ENCODE peak calls at places on chromosome 7, in nine cellular contexts. S is transverse colon, R is body of pancreas, C is K562, Y is HCT116, I is ovary, Z is endothelial cell of umbilical vein, N is stomach, P is IMR-90. U is an unnamed sample.
A peak's percentile ranks its signal among the peaks of the same experiment; 100 is the strongest.

GRCh38 chr7:157297071-157297638 is 39.6 kb upstream of the DNAJB6 start:
- DNase-seq in Z (no peak), R (no peak), Y (no peak), S (no peak), I (no peak), P (no peak), C (no peak), N (no peak), U (no peak)

GRCh38 chr7:50739744-50740455 is 42.8 kb downstream of the GRB10 start:
- DNase-seq in I (no peak), R (no peak), P (no peak), Z (peak; percentile 46), S (no peak), N (no peak), Y (no peak), C (no peak), U (no peak)

GRCh38 chr7:123054357-123055133 is 59.0 kb upstream of the TAS2R16 start:
- DNase-seq in S (no peak), R (peak; percentile 30), N (peak; percentile 29), I (no peak), C (no peak), P (no peak), Z (peak; percentile 55), Y (peak; percentile 13), U (no peak)

GRCh38 chr7:74579800-74580685 is 77.5 kb upstream of the GTF2I start:
- DNase-seq in P (peak; percentile 36), C (no peak), S (peak; percentile 85), Y (no peak), Z (no peak), I (peak; percentile 38), R (peak; percentile 80), N (peak; percentile 83), U (no peak)

GRCh38 chr7:150322833-150323681 is at the start of the genes ACTR3C and LRRC61:
- DNase-seq in Z (no peak), R (peak; percentile 78), P (no peak), C (peak; percentile 89), N (peak; percentile 75), S (peak; percentile 77), Y (no peak), I (peak; percentile 77), U (no peak)

GRCh38 chr7:112495820-112496462 is 15.2 kb downstream of the LSMEM1 start:
- DNase-seq in P (peak; percentile 64), N (peak; percentile 67), R (peak; percentile 78), I (peak; percentile 30), Z (peak; percentile 75), S (peak; percentile 61), C (peak; percentile 53), Y (peak; percentile 65), U (peak; percentile 19)

GRCh38 chr7:133436014-133436428 is 183.1 kb downstream of the EXOC4 start:
- DNase-seq in P (peak; percentile 79), R (peak; percentile 7), Y (no peak), Z (peak; percentile 83), N (no peak), I (no peak), C (no peak), S (no peak), U (no peak)

GRCh38 chr7:73823873-73824597 is 6.8 kb upstream of the CLDN4 start:
- DNase-seq in R (no peak), I (no peak), Z (no peak), C (no peak), N (no peak), S (peak; percentile 6), Y (no peak), P (no peak), U (no peak)

GRCh38 chr7:96285579-96285978 is 36.3 kb downstream of the SLC25A13 start:
- DNase-seq in I (no peak), Z (peak; percentile 16), Y (no peak), P (peak; percentile 37), R (no peak), C (no peak), S (no peak), N (no peak), U (no peak)

GRCh38 chr7:22061781-22062180 is 116.1 kb upstream of the CDCA7L start:
- DNase-seq in P (no peak), Z (no peak), S (no peak), I (no peak), C (no peak), Y (no peak), N (no peak), R (no peak), U (no peak)

GRCh38 chr7:101882595-101883564 is 65.5 kb downstream of the CUX1 start:
- DNase-seq in S (peak; percentile 85), Z (peak; percentile 98), Y (peak; percentile 98), N (peak; percentile 88), R (peak; percentile 95), C (peak; percentile 91), P (peak; percentile 100), I (peak; percentile 76), U (peak; percentile 86)

GRCh38 chr7:82183633-82184032 is 259.9 kb downstream of the CACNA2D1 start:
- DNase-seq in N (no peak), R (no peak), I (no peak), C (no peak), P (peak; percentile 87), S (no peak), Y (no peak), Z (no peak), U (no peak)

GRCh38 chr7:116984917-116985316 is 31.6 kb downstream of the ST7 start:
- DNase-seq in P (peak; percentile 28), C (peak; percentile 58), R (no peak), Z (peak; percentile 45), S (no peak), N (no peak), Y (no peak), I (no peak), U (no peak)

GRCh38 chr7:159209429-159209828 is 64.8 kb upstream of the VIPR2 start:
- DNase-seq in R (no peak), C (no peak), I (no peak), S (no peak), N (no peak), P (no peak), Y (no peak), Z (no peak), U (no peak)

GRCh38 chr7:128178611-128179010 is 62.5 kb upstream of the LEP start:
- DNase-seq in C (no peak), R (no peak), Y (no peak), N (no peak), S (no peak), I (no peak), Z (no peak), P (no peak), U (no peak)

GRCh38 chr7:36686499-36686898 is 37.8 kb downstream of the AOAH start:
- DNase-seq in S (no peak), P (peak; percentile 41), N (no peak), I (no peak), Y (peak; percentile 19), R (no peak), Z (no peak), C (no peak), U (peak; percentile 38)

GRCh38 chr7:132666786-132667185 is 90.5 kb upstream of the PLXNA4 start:
- DNase-seq in R (no peak), C (no peak), N (no peak), P (no peak), Y (no peak), I (no peak), S (no peak), Z (no peak), U (no peak)

DNA sequence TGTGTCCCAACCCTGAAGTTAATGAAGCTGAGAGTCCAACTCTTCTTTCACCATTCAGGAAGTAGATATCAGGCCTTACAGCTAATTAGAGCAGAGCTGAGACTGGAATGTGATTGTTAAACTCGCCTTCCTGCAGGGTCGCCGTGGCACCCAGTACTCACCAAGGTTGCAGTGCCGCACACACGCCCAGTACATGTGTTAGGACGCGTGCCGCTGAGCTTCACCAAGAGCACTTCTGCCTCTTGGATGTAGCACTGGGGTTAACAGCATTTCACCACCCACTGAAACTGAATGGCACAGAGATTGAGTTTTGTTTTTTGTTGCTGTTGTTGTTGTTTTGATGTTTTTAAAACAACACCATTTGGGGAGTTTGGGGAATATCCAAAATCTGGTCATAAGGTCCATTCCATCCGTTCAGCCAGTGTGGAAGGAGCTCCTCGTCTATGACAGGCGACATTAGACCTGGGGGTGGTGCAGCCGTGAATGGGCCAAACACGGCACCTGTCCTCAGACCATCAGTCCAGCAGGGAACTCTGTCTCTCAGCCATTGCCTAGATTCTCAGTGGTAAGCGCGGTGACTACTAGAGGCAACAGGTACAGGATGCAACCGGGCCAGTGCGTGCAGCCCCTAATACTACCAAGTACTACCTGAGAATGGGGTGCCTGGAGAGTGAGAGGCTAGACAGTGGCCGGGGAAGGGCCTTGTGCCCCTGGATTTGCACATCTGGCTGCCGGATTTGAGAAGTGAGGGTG is 21.9 kb downstream of the WIPI2 start:
- DNase-seq in Y (no peak), R (no peak), P (no peak), N (no peak), C (no peak), S (no peak), I (peak; percentile 14), Z (no peak), U (no peak)
- TF ChIP-seq POLR2A in Y (no peak), R (no peak), P (no peak), N (no peak), C (no peak), S (no peak), I (no peak), Z (no peak), U (no peak)

DNA sequence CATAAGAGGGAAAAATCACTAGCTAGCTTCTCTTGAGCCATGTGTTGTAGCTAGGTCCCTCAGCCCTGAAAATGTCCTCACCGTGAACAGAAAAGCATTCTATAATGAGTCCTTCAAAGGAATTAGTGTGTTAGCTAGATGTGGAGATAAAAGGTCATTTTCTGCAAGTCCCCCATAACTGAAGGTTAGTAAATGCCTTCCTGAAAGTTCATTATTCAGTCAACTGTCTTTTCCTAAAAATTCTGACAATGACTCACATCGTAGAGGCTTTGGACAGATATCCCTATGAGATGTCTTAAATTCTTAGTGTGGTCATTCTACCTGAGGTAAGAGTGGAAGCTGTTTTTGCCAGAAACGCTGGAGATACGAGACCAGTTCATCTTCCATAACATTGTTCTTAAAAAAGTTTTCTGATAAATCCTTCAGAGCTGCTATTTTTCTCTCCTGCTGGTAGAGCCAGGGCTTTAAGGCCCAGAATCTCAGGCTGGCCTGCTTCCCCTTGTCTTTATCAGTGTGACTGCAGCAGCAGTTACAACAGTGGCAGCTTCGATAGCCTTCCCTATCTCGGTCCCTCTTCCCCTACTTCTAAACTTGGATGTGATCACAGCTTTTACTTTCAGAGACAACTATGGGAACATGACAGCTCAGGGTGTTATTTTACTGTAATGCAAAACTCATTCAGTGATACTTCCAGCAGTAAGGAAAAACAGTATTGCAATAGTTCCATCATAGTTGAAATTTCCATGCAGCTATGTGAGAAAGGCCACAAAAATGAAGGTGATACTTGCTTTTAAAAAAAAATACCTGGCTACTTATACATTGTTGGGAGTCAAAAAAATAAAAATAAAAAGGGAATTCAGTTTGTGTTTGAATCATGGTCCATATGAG is 37.3 kb upstream of the PRKAR2B start:
- DNase-seq in P (no peak), C (peak; percentile 94), I (no peak), Z (no peak), R (no peak), N (no peak), Y (no peak), S (no peak), U (no peak)
- TF ChIP-seq POLR2A in P (no peak), C (peak; percentile 68), I (no peak), Z (no peak), R (no peak), N (no peak), Y (no peak), S (no peak), U (no peak)

GRCh38 chr7:99679032-99679399 is 780 bp downstream of the CYP3A5 start:
- DNase-seq in I (no peak), Y (peak; percentile 49), C (peak; percentile 77), R (peak; percentile 66), P (peak; percentile 22), Z (no peak), S (peak; percentile 65), N (peak; percentile 32), U (peak; percentile 70)
- TF ChIP-seq POLR2A in I (no peak), Y (no peak), C (no peak), R (no peak), P (no peak), Z (no peak), S (peak; percentile 9), N (no peak), U (no peak)

GRCh38 chr7:1951600-1951999 is 281.1 kb downstream of the MAD1L1 start:
- DNase-seq in N (no peak), P (no peak), C (no peak), I (no peak), S (no peak), R (no peak), Z (no peak), Y (no peak), U (no peak)
- TF ChIP-seq POLR2A in N (no peak), P (no peak), C (no peak), I (no peak), S (no peak), R (no peak), Z (no peak), Y (no peak), U (peak; percentile 5)